ENCODE peak calls at places on chromosomes 1 and 21, in ten cellular contexts. One of them, this sample, is unnamed.

GRCh38 chr1:203661572-203661971 is 34.9 kb downstream of the ATP2B4 start:
- DNase-seq in A549: no peak
- DNase-seq in H1: no peak
- DNase-seq in ovary: no peak
- DNase-seq in esophagus muscularis mucosa: no peak
- DNase-seq in upper lobe of left lung: no peak
- DNase-seq in tibial nerve: no peak
- DNase-seq in GM12878: no peak
- DNase-seq in transverse colon: peak
- DNase-seq in suprapubic skin: no peak
- DNase-seq in this sample: peak

GRCh38 chr1:184039126-184039525 is 1.6 kb upstream of the COLGALT2 start:
- DNase-seq in A549: no peak
- DNase-seq in H1: no peak
- DNase-seq in ovary: no peak
- DNase-seq in esophagus muscularis mucosa: no peak
- DNase-seq in upper lobe of left lung: no peak
- DNase-seq in tibial nerve: no peak
- DNase-seq in GM12878: no peak
- DNase-seq in transverse colon: no peak
- DNase-seq in suprapubic skin: no peak
- DNase-seq in this sample: no peak

GRCh38 chr21:36792505-36792967 is 93.6 kb downstream of the SIM2 start:
- DNase-seq in A549: peak
- DNase-seq in H1: no peak
- DNase-seq in ovary: no peak
- DNase-seq in esophagus muscularis mucosa: no peak
- DNase-seq in upper lobe of left lung: no peak
- DNase-seq in tibial nerve: no peak
- DNase-seq in GM12878: no peak
- DNase-seq in transverse colon: no peak
- DNase-seq in suprapubic skin: no peak
- DNase-seq in this sample: no peak

GRCh38 chr1:112506731-112507130 is 2.0 kb upstream of the WNT2B start:
- DNase-seq in A549: no peak
- DNase-seq in H1: no peak
- DNase-seq in ovary: no peak
- DNase-seq in esophagus muscularis mucosa: no peak
- DNase-seq in upper lobe of left lung: no peak
- DNase-seq in tibial nerve: no peak
- DNase-seq in GM12878: no peak
- DNase-seq in transverse colon: no peak
- DNase-seq in suprapubic skin: no peak
- DNase-seq in this sample: no peak

GRCh38 chr1:167472729-167473529 is 45.4 kb downstream of the CD247 start:
- DNase-seq in A549: no peak
- DNase-seq in H1: no peak
- DNase-seq in ovary: no peak
- DNase-seq in esophagus muscularis mucosa: no peak
- DNase-seq in upper lobe of left lung: no peak
- DNase-seq in tibial nerve: no peak
- DNase-seq in GM12878: no peak
- DNase-seq in transverse colon: no peak
- DNase-seq in suprapubic skin: no peak
- DNase-seq in this sample: no peak

GRCh38 chr21:34579411-34579810 is 35.5 kb downstream of the RCAN1 start:
- DNase-seq in A549: no peak
- DNase-seq in H1: no peak
- DNase-seq in ovary: no peak
- DNase-seq in esophagus muscularis mucosa: no peak
- DNase-seq in upper lobe of left lung: no peak
- DNase-seq in tibial nerve: no peak
- DNase-seq in GM12878: no peak
- DNase-seq in transverse colon: no peak
- DNase-seq in suprapubic skin: no peak
- DNase-seq in this sample: no peak

GRCh38 chr1:185297986-185298385 is 19.1 kb downstream of the IVNS1ABP start:
- DNase-seq in A549: no peak
- DNase-seq in H1: no peak
- DNase-seq in ovary: no peak
- DNase-seq in esophagus muscularis mucosa: no peak
- DNase-seq in upper lobe of left lung: no peak
- DNase-seq in tibial nerve: no peak
- DNase-seq in GM12878: no peak
- DNase-seq in transverse colon: no peak
- DNase-seq in suprapubic skin: no peak
- DNase-seq in this sample: no peak

GRCh38 chr1:1988061-1988945 is 15.3 kb downstream of the CFAP74 start:
- DNase-seq in A549: no peak
- DNase-seq in H1: no peak
- DNase-seq in ovary: no peak
- DNase-seq in esophagus muscularis mucosa: no peak
- DNase-seq in upper lobe of left lung: peak
- DNase-seq in tibial nerve: no peak
- DNase-seq in GM12878: no peak
- DNase-seq in transverse colon: no peak
- DNase-seq in suprapubic skin: no peak
- DNase-seq in this sample: no peak

GRCh38 chr1:52792002-52792401 is 50.6 kb upstream of the ZYG11A start:
- DNase-seq in A549: no peak
- DNase-seq in H1: no peak
- DNase-seq in ovary: no peak
- DNase-seq in esophagus muscularis mucosa: no peak
- DNase-seq in upper lobe of left lung: no peak
- DNase-seq in tibial nerve: no peak
- DNase-seq in GM12878: no peak
- DNase-seq in transverse colon: no peak
- DNase-seq in suprapubic skin: no peak
- DNase-seq in this sample: no peak

GRCh38 chr21:39489380-39489924 is 37.7 kb downstream of the SH3BGR start:
- DNase-seq in A549: no peak
- DNase-seq in H1: no peak
- DNase-seq in ovary: no peak
- DNase-seq in esophagus muscularis mucosa: no peak
- DNase-seq in upper lobe of left lung: no peak
- DNase-seq in tibial nerve: no peak
- DNase-seq in GM12878: no peak
- DNase-seq in transverse colon: no peak
- DNase-seq in suprapubic skin: no peak
- DNase-seq in this sample: no peak

GRCh38 chr1:94017155-94017829 is 103.7 kb downstream of the ABCA4 start:
- DNase-seq in A549: no peak
- DNase-seq in H1: no peak
- DNase-seq in ovary: no peak
- DNase-seq in esophagus muscularis mucosa: no peak
- DNase-seq in upper lobe of left lung: no peak
- DNase-seq in tibial nerve: no peak
- DNase-seq in GM12878: no peak
- DNase-seq in transverse colon: no peak
- DNase-seq in suprapubic skin: no peak
- DNase-seq in this sample: no peak

GRCh38 chr1:225746361-225747179 is 31.1 kb upstream of the SRP9 start:
- DNase-seq in A549: peak
- DNase-seq in H1: peak
- DNase-seq in ovary: peak
- DNase-seq in esophagus muscularis mucosa: peak
- DNase-seq in upper lobe of left lung: peak
- DNase-seq in tibial nerve: peak
- DNase-seq in GM12878: no peak
- DNase-seq in transverse colon: peak
- DNase-seq in suprapubic skin: no peak
- DNase-seq in this sample: peak

GRCh38 chr1:205879974-205880373 is 30.0 kb upstream of the PM20D1 start:
- DNase-seq in A549: no peak
- DNase-seq in H1: no peak
- DNase-seq in ovary: no peak
- DNase-seq in esophagus muscularis mucosa: no peak
- DNase-seq in upper lobe of left lung: no peak
- DNase-seq in tibial nerve: no peak
- DNase-seq in GM12878: no peak
- DNase-seq in transverse colon: no peak
- DNase-seq in suprapubic skin: no peak
- DNase-seq in this sample: no peak
- TF ChIP-seq EP300 in A549: no peak
- TF ChIP-seq EP300 in H1: no peak
- TF ChIP-seq EP300 in ovary: no peak
- TF ChIP-seq EP300 in esophagus muscularis mucosa: no peak
- TF ChIP-seq EP300 in upper lobe of left lung: no peak
- TF ChIP-seq EP300 in tibial nerve: no peak
- TF ChIP-seq EP300 in GM12878: no peak
- TF ChIP-seq EP300 in transverse colon: no peak
- TF ChIP-seq EP300 in suprapubic skin: no peak
- TF ChIP-seq EP300 in this sample: no peak

GRCh38 chr1:229860926-229861325 is 206.1 kb upstream of the GALNT2 start:
- DNase-seq in A549: no peak
- DNase-seq in H1: no peak
- DNase-seq in ovary: no peak
- DNase-seq in esophagus muscularis mucosa: no peak
- DNase-seq in upper lobe of left lung: no peak
- DNase-seq in tibial nerve: no peak
- DNase-seq in GM12878: no peak
- DNase-seq in transverse colon: peak
- DNase-seq in suprapubic skin: no peak
- DNase-seq in this sample: no peak

GRCh38 chr1:229862017-229862774 is 204.8 kb upstream of the GALNT2 start:
- DNase-seq in A549: no peak
- DNase-seq in H1: no peak
- DNase-seq in ovary: peak
- DNase-seq in esophagus muscularis mucosa: no peak
- DNase-seq in upper lobe of left lung: no peak
- DNase-seq in tibial nerve: no peak
- DNase-seq in GM12878: no peak
- DNase-seq in transverse colon: no peak
- DNase-seq in suprapubic skin: no peak
- DNase-seq in this sample: no peak

GRCh38 chr1:229867726-229868125 is 199.3 kb upstream of the GALNT2 start:
- DNase-seq in A549: no peak
- DNase-seq in H1: no peak
- DNase-seq in ovary: no peak
- DNase-seq in esophagus muscularis mucosa: no peak
- DNase-seq in upper lobe of left lung: no peak
- DNase-seq in tibial nerve: no peak
- DNase-seq in GM12878: no peak
- DNase-seq in transverse colon: no peak
- DNase-seq in suprapubic skin: no peak
- DNase-seq in this sample: no peak

GRCh38 chr1:229859026-229859425 is 208.0 kb upstream of the GALNT2 start:
- DNase-seq in A549: no peak
- DNase-seq in H1: no peak
- DNase-seq in ovary: no peak
- DNase-seq in esophagus muscularis mucosa: no peak
- DNase-seq in upper lobe of left lung: no peak
- DNase-seq in tibial nerve: no peak
- DNase-seq in GM12878: no peak
- DNase-seq in transverse colon: no peak
- DNase-seq in suprapubic skin: no peak
- DNase-seq in this sample: no peak

DNA sequence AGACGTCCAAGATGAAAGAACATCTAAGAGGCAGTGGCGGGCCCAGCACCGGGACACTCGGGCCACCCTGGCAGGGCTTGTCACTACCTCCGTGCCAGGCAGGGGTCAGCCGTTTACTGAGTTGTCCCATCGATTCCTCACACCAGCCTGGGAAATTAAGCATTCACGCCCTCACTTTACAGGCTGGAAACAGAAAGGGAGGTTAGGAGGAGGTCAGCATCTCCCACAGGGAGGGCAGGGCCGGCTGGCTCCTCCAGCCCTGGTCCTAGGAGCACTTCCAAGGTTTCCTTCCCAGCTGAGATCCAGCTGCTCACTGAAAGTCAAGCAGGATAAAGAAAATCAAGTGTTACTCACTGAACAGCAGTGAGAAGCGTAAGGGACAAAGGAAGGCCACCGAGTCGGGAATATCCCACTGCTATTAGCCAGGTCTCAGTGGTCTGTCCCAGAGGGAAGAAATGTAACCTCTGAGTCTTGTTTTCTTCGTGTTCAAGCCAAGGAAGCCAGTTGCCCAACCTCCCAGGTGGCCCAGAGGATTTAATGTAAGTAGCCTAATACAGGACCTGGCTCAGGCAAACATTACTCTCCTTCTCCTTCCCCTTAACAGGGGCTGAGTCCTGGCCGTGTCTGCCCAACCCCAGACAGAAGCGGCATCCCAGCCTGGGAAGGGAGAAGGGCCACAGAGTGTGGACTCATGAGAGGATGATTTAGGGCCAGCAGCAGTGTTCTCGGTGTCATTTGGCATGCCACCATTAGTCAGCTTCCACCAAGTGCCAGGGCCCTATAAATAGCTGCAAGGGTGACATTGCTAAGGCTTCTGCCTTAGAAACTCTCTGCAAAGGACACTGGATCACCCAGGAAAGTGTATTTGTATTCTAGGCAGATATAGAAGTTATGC is 203.1 kb upstream of the GALNT2 start:
- DNase-seq in A549: no peak
- DNase-seq in H1: no peak
- DNase-seq in ovary: peak
- DNase-seq in esophagus muscularis mucosa: no peak
- DNase-seq in upper lobe of left lung: peak
- DNase-seq in tibial nerve: no peak
- DNase-seq in GM12878: no peak
- DNase-seq in transverse colon: no peak
- DNase-seq in suprapubic skin: no peak
- DNase-seq in this sample: no peak
- TF ChIP-seq EP300 in A549: no peak
- TF ChIP-seq EP300 in H1: no peak
- TF ChIP-seq EP300 in ovary: no peak
- TF ChIP-seq EP300 in esophagus muscularis mucosa: no peak
- TF ChIP-seq EP300 in upper lobe of left lung: no peak
- TF ChIP-seq EP300 in tibial nerve: no peak
- TF ChIP-seq EP300 in GM12878: no peak
- TF ChIP-seq EP300 in transverse colon: no peak
- TF ChIP-seq EP300 in suprapubic skin: no peak
- TF ChIP-seq EP300 in this sample: no peak

DNA sequence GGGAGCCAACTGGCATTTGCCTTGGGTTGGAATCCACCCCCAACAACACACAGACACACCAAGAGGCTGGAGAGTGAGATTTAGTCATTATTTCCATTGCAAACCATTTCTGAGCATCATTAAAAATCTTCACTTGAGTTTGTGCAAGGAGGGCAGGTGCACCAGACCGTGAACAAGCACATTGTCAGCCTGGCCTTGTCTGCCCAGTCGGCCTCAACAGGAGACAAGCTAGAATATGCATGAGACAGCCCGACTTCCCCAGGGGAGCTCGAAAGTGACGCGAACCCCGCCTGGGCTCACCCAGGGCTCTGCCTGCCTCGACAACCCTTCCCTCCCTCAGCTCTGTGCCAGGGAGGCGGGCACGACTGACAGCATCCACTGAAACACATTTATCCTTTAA is 15.4 kb upstream of the GUCA2B start:
- DNase-seq in A549: no peak
- DNase-seq in H1: peak
- DNase-seq in ovary: no peak
- DNase-seq in esophagus muscularis mucosa: no peak
- DNase-seq in upper lobe of left lung: peak
- DNase-seq in tibial nerve: no peak
- DNase-seq in GM12878: no peak
- DNase-seq in transverse colon: no peak
- DNase-seq in suprapubic skin: no peak
- DNase-seq in this sample: no peak
- TF ChIP-seq EP300 in A549: no peak
- TF ChIP-seq EP300 in H1: no peak
- TF ChIP-seq EP300 in ovary: no peak
- TF ChIP-seq EP300 in esophagus muscularis mucosa: no peak
- TF ChIP-seq EP300 in upper lobe of left lung: no peak
- TF ChIP-seq EP300 in tibial nerve: no peak
- TF ChIP-seq EP300 in GM12878: no peak
- TF ChIP-seq EP300 in transverse colon: no peak
- TF ChIP-seq EP300 in suprapubic skin: no peak
- TF ChIP-seq EP300 in this sample: no peak

GRCh38 chr1:97759078-97759477 is 161.8 kb downstream of the DPYD start:
- DNase-seq in A549: no peak
- DNase-seq in H1: no peak
- DNase-seq in ovary: no peak
- DNase-seq in esophagus muscularis mucosa: no peak
- DNase-seq in upper lobe of left lung: no peak
- DNase-seq in tibial nerve: no peak
- DNase-seq in GM12878: no peak
- DNase-seq in transverse colon: no peak
- DNase-seq in suprapubic skin: no peak
- DNase-seq in this sample: no peak
- TF ChIP-seq EP300 in A549: no peak
- TF ChIP-seq EP300 in H1: no peak
- TF ChIP-seq EP300 in ovary: no peak
- TF ChIP-seq EP300 in esophagus muscularis mucosa: no peak
- TF ChIP-seq EP300 in upper lobe of left lung: no peak
- TF ChIP-seq EP300 in tibial nerve: no peak
- TF ChIP-seq EP300 in GM12878: no peak
- TF ChIP-seq EP300 in transverse colon: no peak
- TF ChIP-seq EP300 in suprapubic skin: no peak
- TF ChIP-seq EP300 in this sample: no peak

This sample was measured in stomach.